ENCODE peak calls at places on chromosomes 4 and X, in five cellular contexts. One of them, this sample, is unnamed.

GRCh38 chr4:149176019-149176418 is 639.6 kb downstream of the IQCM start:
- DNase-seq in stimulated activated CD4-positive, alpha-beta T cell treated with anti-CD3 and anti-CD28 coated beads, Interleukin-1b, Interleukin-23, amount 100 ng/mL, for 4 hours: no peak
- DNase-seq in stimulated activated naive CD4-positive, alpha-beta T cell treated with Interleukin-2 at 50 U/mL for 16 hours: no peak
- DNase-seq in T-helper 17 cell: no peak
- DNase-seq in HFFc6: no peak
- DNase-seq in this sample: no peak

GRCh38 chr4:81314897-81315470 is 100.0 kb upstream of the PRKG2 start:
- DNase-seq in HFFc6: no peak
- DNase-seq in stimulated activated CD4-positive, alpha-beta T cell treated with anti-CD3 and anti-CD28 coated beads, Interleukin-1b, Interleukin-23, amount 100 ng/mL, for 4 hours: no peak
- DNase-seq in T-helper 17 cell: no peak
- DNase-seq in stimulated activated naive CD4-positive, alpha-beta T cell treated with Interleukin-2 at 50 U/mL for 16 hours: no peak
- DNase-seq in this sample: no peak

GRCh38 chr4:146545102-146545501 is 23.4 kb upstream of the SLC10A7 start:
- DNase-seq in stimulated activated naive CD4-positive, alpha-beta T cell treated with Interleukin-2 at 50 U/mL for 16 hours: no peak
- DNase-seq in T-helper 17 cell: no peak
- DNase-seq in stimulated activated CD4-positive, alpha-beta T cell treated with anti-CD3 and anti-CD28 coated beads, Interleukin-1b, Interleukin-23, amount 100 ng/mL, for 4 hours: no peak
- DNase-seq in HFFc6: peak; percentile 52
- DNase-seq in this sample: peak; percentile 38

GRCh38 chrX:73850124-73851013 is 287.4 kb downstream of the CHIC1 start:
- DNase-seq in stimulated activated CD4-positive, alpha-beta T cell treated with anti-CD3 and anti-CD28 coated beads, Interleukin-1b, Interleukin-23, amount 100 ng/mL, for 4 hours: no peak
- DNase-seq in stimulated activated naive CD4-positive, alpha-beta T cell treated with Interleukin-2 at 50 U/mL for 16 hours: no peak
- DNase-seq in HFFc6: no peak
- DNase-seq in T-helper 17 cell: no peak
- DNase-seq in this sample: peak; percentile 9

GRCh38 chrX:55598333-55598732 is 24.9 kb upstream of the FOXR2 start:
- DNase-seq in T-helper 17 cell: no peak
- DNase-seq in stimulated activated CD4-positive, alpha-beta T cell treated with anti-CD3 and anti-CD28 coated beads, Interleukin-1b, Interleukin-23, amount 100 ng/mL, for 4 hours: no peak
- DNase-seq in stimulated activated naive CD4-positive, alpha-beta T cell treated with Interleukin-2 at 50 U/mL for 16 hours: no peak
- DNase-seq in HFFc6: no peak
- DNase-seq in this sample: no peak

GRCh38 chr4:126647756-126648396 is 984.9 kb upstream of the INTU start:
- DNase-seq in HFFc6: no peak
- DNase-seq in stimulated activated naive CD4-positive, alpha-beta T cell treated with Interleukin-2 at 50 U/mL for 16 hours: no peak
- DNase-seq in T-helper 17 cell: no peak
- DNase-seq in stimulated activated CD4-positive, alpha-beta T cell treated with anti-CD3 and anti-CD28 coated beads, Interleukin-1b, Interleukin-23, amount 100 ng/mL, for 4 hours: no peak
- DNase-seq in this sample: no peak

GRCh38 chr4:14562901-14563300 is 439.4 kb upstream of the CPEB2 start:
- DNase-seq in stimulated activated CD4-positive, alpha-beta T cell treated with anti-CD3 and anti-CD28 coated beads, Interleukin-1b, Interleukin-23, amount 100 ng/mL, for 4 hours: no peak
- DNase-seq in stimulated activated naive CD4-positive, alpha-beta T cell treated with Interleukin-2 at 50 U/mL for 16 hours: no peak
- DNase-seq in HFFc6: no peak
- DNase-seq in T-helper 17 cell: no peak
- DNase-seq in this sample: no peak

GRCh38 chrX:69298466-69299140 is 133.3 kb upstream of the PJA1 start:
- DNase-seq in HFFc6: peak; percentile 7
- DNase-seq in stimulated activated naive CD4-positive, alpha-beta T cell treated with Interleukin-2 at 50 U/mL for 16 hours: no peak
- DNase-seq in stimulated activated CD4-positive, alpha-beta T cell treated with anti-CD3 and anti-CD28 coated beads, Interleukin-1b, Interleukin-23, amount 100 ng/mL, for 4 hours: no peak
- DNase-seq in T-helper 17 cell: no peak
- DNase-seq in this sample: no peak

GRCh38 chr4:104066533-104066932 is 346.7 kb upstream of the TACR3 start:
- DNase-seq in T-helper 17 cell: no peak
- DNase-seq in stimulated activated naive CD4-positive, alpha-beta T cell treated with Interleukin-2 at 50 U/mL for 16 hours: no peak
- DNase-seq in stimulated activated CD4-positive, alpha-beta T cell treated with anti-CD3 and anti-CD28 coated beads, Interleukin-1b, Interleukin-23, amount 100 ng/mL, for 4 hours: no peak
- DNase-seq in HFFc6: no peak
- DNase-seq in this sample: no peak

This sample was measured in K562.